ENCODE peak calls at places on chromosomes 4 and X, in six cellular contexts. X is SW480, Z is sciatic nerve, Q is stromal cell of bone marrow, I is GM23338, K is AG08395. F is an unnamed sample.

GRCh38 chr4:98289375-98289774 is 28.2 kb downstream of the RAP1GDS1 start:
- DNase-seq in X (no peak), Z (no peak), Q (no peak), I (no peak), K (no peak), F (no peak)

GRCh38 chr4:54318904-54319303 is 89.8 kb downstream of the PDGFRA start:
- DNase-seq in X (peak; percentile 4), Z (no peak), Q (peak; percentile 19), I (peak; percentile 84), K (peak; percentile 70), F (no peak)

GRCh38 chrX:120023259-120023658 is 54.2 kb downstream of the RHOXF2B start:
- DNase-seq in X (no peak), Z (no peak), Q (no peak), I (no peak), K (no peak), F (no peak)

GRCh38 chr4:8759987-8760386 is 111.7 kb downstream of the HMX1 start:
- DNase-seq in X (no peak), Z (no peak), Q (no peak), I (no peak), K (no peak), F (no peak)

GRCh38 chr4:24434193-24434728 is 150.1 kb downstream of the DHX15 start:
- DNase-seq in X (no peak), Z (no peak), Q (no peak), I (no peak), K (no peak), F (no peak)

GRCh38 chrX:30593435-30594200 is 16.1 kb upstream of the TASL start:
- DNase-seq in X (peak; percentile 4), Z (no peak), Q (no peak), I (peak; percentile 16), K (no peak), F (no peak)

GRCh38 chr4:126375462-126376054 is 1060.8 kb downstream of the FAT4 start:
- DNase-seq in X (no peak), Z (no peak), Q (peak; percentile 13), I (no peak), K (no peak), F (no peak)

GRCh38 chr4:42554072-42554471 is 102.8 kb downstream of the ATP8A1 start:
- DNase-seq in X (no peak), Z (no peak), Q (no peak), I (no peak), K (no peak), F (no peak)

GRCh38 chr4:105894570-105895323 is 524 bp upstream of the NPNT start:
- DNase-seq in X (peak; percentile 66), Z (no peak), Q (peak; percentile 24), I (peak; percentile 56), K (peak; percentile 5), F (no peak)

GRCh38 chr4:74161676-74162450 is 3.9 kb downstream of the MTHFD2L start:
- DNase-seq in X (no peak), Z (no peak), Q (no peak), I (no peak), K (no peak), F (no peak)

GRCh38 chr4:39154009-39154408 is 28.3 kb upstream of the WDR19 start:
- DNase-seq in X (no peak), Z (no peak), Q (no peak), I (no peak), K (no peak), F (no peak)

GRCh38 chrX:48786341-48786800 is at the start of gene GATA1:
- DNase-seq in X (no peak), Z (no peak), Q (no peak), I (no peak), K (no peak), F (no peak)

GRCh38 chrX:29299689-29300088 is 712.4 kb downstream of the IL1RAPL1 start:
- DNase-seq in X (peak; percentile 28), Z (no peak), Q (no peak), I (no peak), K (no peak), F (no peak)